ENCODE peak calls at places on chromosomes 7 and 10, in nine cellular contexts. B is GM13977; E is fibroblast of gingiva; Q is colonic mucosa; D is heart right ventricle; U is prostate gland; Y is naive thymus-derived CD8-positive, alpha-beta T cell; R is SHP77; M is cardiac muscle cell. F is an unnamed sample.

GRCh38 chr10:102422586-102423129 is 2.0 kb downstream of the FBXL15 start:
- DNase-seq in D (peak), Y (no peak), E (peak), U (peak), B (peak), Q (peak), M (peak), R (peak), F (no peak)

GRCh38 chr7:95904099-95904498 is 131.7 kb downstream of the DYNC1I1 start:
- DNase-seq in Q (no peak), R (no peak), U (no peak), B (no peak), E (no peak), M (no peak), D (no peak), Y (no peak), F (no peak)

GRCh38 chr7:52209658-52210057 is 825.8 kb upstream of the POM121L12 start:
- DNase-seq in Q (no peak), R (no peak), Y (no peak), E (no peak), U (no peak), D (no peak), M (no peak), B (no peak), F (no peak)

GRCh38 chr7:45101748-45102147 is 9.7 kb downstream of the TBRG4 start:
- DNase-seq in M (no peak), U (no peak), Y (no peak), R (no peak), B (no peak), Q (no peak), E (no peak), D (no peak), F (no peak)

GRCh38 chr10:24136070-24136469 is 72.9 kb upstream of the KIAA1217 start:
- DNase-seq in U (no peak), E (no peak), B (no peak), R (no peak), D (no peak), M (no peak), Q (no peak), Y (no peak), F (no peak)

GRCh38 chr10:5291501-5292195 is 73.1 kb upstream of the UCN3 start:
- DNase-seq in U (no peak), R (peak), M (no peak), E (peak), D (peak), Q (peak), B (no peak), Y (no peak), F (peak)

GRCh38 chr10:34585422-34586115 is 229.5 kb downstream of the PARD3 start:
- DNase-seq in U (no peak), Q (no peak), M (no peak), B (no peak), D (no peak), E (no peak), Y (no peak), R (no peak), F (no peak)

GRCh38 chr7:69751026-69751425 is 152.8 kb downstream of the AUTS2 start:
- DNase-seq in Y (no peak), D (no peak), Q (no peak), M (no peak), U (no peak), E (no peak), R (no peak), B (no peak), F (no peak)

GRCh38 chr7:144656960-144657359 is 178.9 kb downstream of the TPK1 start:
- DNase-seq in E (no peak), R (no peak), Y (no peak), Q (no peak), M (peak), U (no peak), D (no peak), B (no peak), F (no peak)

F was measured in central memory CD4-positive, alpha-beta T cell.